ENCODE peak calls at places on chromosomes 16 and 17, in five cellular contexts. N is CD8-positive, alpha-beta memory T cell; I is GM04503; W is epithelial cell of esophagus; L is GM10248. F is an unnamed sample.

GRCh38 chr17:81556175-81556691 is 4.1 kb upstream of the FAAP100 start:
- DNase-seq in N (no peak), I (no peak), W (no peak), L (no peak), F (no peak)

GRCh38 chr17:48520631-48521045 is 10.2 kb downstream of the HOXB1 start:
- DNase-seq in N (no peak), I (no peak), W (no peak), L (no peak), F (no peak)

GRCh38 chr17:8875416-8875815 is 7.9 kb upstream of the PIK3R6 start:
- DNase-seq in N (no peak), I (no peak), W (no peak), L (no peak), F (no peak)

GRCh38 chr17:10698116-10698818 is 873 bp downstream of the ADPRM start:
- DNase-seq in N (no peak), I (no peak), W (peak), L (no peak), F (peak)

GRCh38 chr16:70705056-70705455 is 19.2 kb upstream of the MTSS2 start:
- DNase-seq in N (no peak), I (no peak), W (no peak), L (no peak), F (no peak)

GRCh38 chr16:4680673-4681470 is 12.5 kb upstream of the NUDT16L1 start:
- DNase-seq in N (no peak), I (no peak), W (no peak), L (no peak), F (no peak)

GRCh38 chr17:56125830-56126819 is 27.1 kb upstream of the ANKFN1 start:
- DNase-seq in N (no peak), I (peak), W (peak), L (no peak), F (peak)

GRCh38 chr17:64123114-64123513 is 6.8 kb downstream of the ERN1 start:
- DNase-seq in N (no peak), I (no peak), W (no peak), L (no peak), F (no peak)

GRCh38 chr16:84631153-84631466 is 13.2 kb upstream of the COTL1 start:
- DNase-seq in N (no peak), I (no peak), W (no peak), L (no peak), F (no peak)

GRCh38 chr17:40542562-40543411 is 22.5 kb downstream of the CCR7 start:
- DNase-seq in N (peak), I (peak), W (peak), L (peak), F (peak)

GRCh38 chr17:38701504-38702165 is 3.4 kb upstream of the MLLT6 start:
- DNase-seq in N (peak), I (no peak), W (peak), L (peak), F (peak)

GRCh38 chr17:48541036-48541573 is 3.8 kb downstream of the HOXB2 start:
- DNase-seq in N (peak), I (no peak), W (no peak), L (no peak), F (peak)

GRCh38 chr17:17933775-17934174 is 38.4 kb downstream of the TOM1L2 start:
- DNase-seq in N (no peak), I (no peak), W (no peak), L (no peak), F (no peak)

GRCh38 chr17:57092171-57092570 is 7.1 kb downstream of the AKAP1 start:
- DNase-seq in N (no peak), I (no peak), W (no peak), L (peak), F (no peak)

GRCh38 chr17:32288600-32288999 is 23.0 kb downstream of the RHBDL3 start:
- DNase-seq in N (no peak), I (no peak), W (no peak), L (no peak), F (no peak)

GRCh38 chr17:18093616-18094408 is 6.1 kb downstream of the DRG2 start:
- DNase-seq in N (no peak), I (no peak), W (peak), L (no peak), F (peak)

GRCh38 chr16:64153718-64154117 is 968.1 kb downstream of the CDH11 start:
- DNase-seq in N (no peak), I (no peak), W (peak), L (no peak), F (peak)

GRCh38 chr16:69520800-69521602 is 44.8 kb upstream of the NFAT5 start:
- DNase-seq in N (no peak), I (no peak), W (peak), L (peak), F (no peak)

GRCh38 chr16:30122621-30123160 is 329 bp downstream of the MAPK3 start:
- DNase-seq in N (peak), I (no peak), W (no peak), L (no peak), F (no peak)

GRCh38 chr16:56970934-56971767 is 9.4 kb downstream of the CETP start:
- DNase-seq in N (no peak), I (no peak), W (no peak), L (peak), F (no peak)

GRCh38 chr16:75256059-75256870 is 4.8 kb upstream of the BCAR1 start:
- DNase-seq in N (no peak), I (no peak), W (no peak), L (no peak), F (no peak)

GRCh38 chr16:11989238-11990160 is 13.0 kb downstream of the SNX29 start:
- DNase-seq in N (no peak), I (no peak), W (no peak), L (peak), F (no peak)

GRCh38 chr17:80220709-80221215 is 535 bp downstream of the SLC26A11 start:
- DNase-seq in N (peak), I (no peak), W (no peak), L (no peak), F (no peak)

GRCh38 chr17:46194393-46195216 is 1.4 kb upstream of the KANSL1 start:
- DNase-seq in N (peak), I (no peak), W (peak), L (peak), F (no peak)

GRCh38 chr17:79667746-79668145 is 56.9 kb upstream of the RBFOX3 start:
- DNase-seq in N (no peak), I (no peak), W (no peak), L (no peak), F (no peak)

F was measured in mammary epithelial cell.